ENCODE peak calls at places on chromosomes 13 and 19, in seven cellular contexts. I is Peyer's patch, N is body of pancreas, G is endothelial cell, H is AG04450, K is fibroblast of mammary gland, D is cardiac fibroblast. T is an unnamed sample.

GRCh38 chr19:54128796-54129616 is 8.6 kb upstream of the CNOT3 start:
- DNase-seq in I (no peak), N (no peak), K (no peak), H (no peak), D (no peak), G (no peak), T (no peak)

GRCh38 chr13:50575138-50575537 is 268.4 kb downstream of the DLEU7 start:
- DNase-seq in I (no peak), D (no peak), H (no peak), N (no peak), K (no peak), G (no peak), T (no peak)

GRCh38 chr13:73981595-73981994 is 152.6 kb downstream of the KLF12 start:
- DNase-seq in H (no peak), N (no peak), K (peak; percentile 11), I (no peak), G (no peak), D (peak; percentile 5), T (no peak)

GRCh38 chr13:52850396-52851152 is 2.1 kb upstream of the PCDH8 start:
- DNase-seq in I (peak; percentile 75), D (peak; percentile 61), G (peak; percentile 91), K (peak; percentile 34), H (no peak), N (peak; percentile 72), T (peak; percentile 88)

GRCh38 chr13:109215377-109215776 is 571.0 kb downstream of the IRS2 start:
- DNase-seq in H (no peak), G (no peak), K (no peak), I (no peak), D (no peak), N (no peak), T (no peak)

GRCh38 chr13:40480915-40481525 is 185.4 kb downstream of the FOXO1 start:
- DNase-seq in I (no peak), K (no peak), G (no peak), N (no peak), H (no peak), D (no peak), T (no peak)

GRCh38 chr19:18421371-18421959 is 2.3 kb downstream of the SSBP4 start:
- DNase-seq in N (no peak), I (no peak), H (no peak), G (no peak), K (no peak), D (no peak), T (no peak)

GRCh38 chr13:33740134-33740538 is 77.8 kb upstream of the RFC3 start:
- DNase-seq in N (no peak), K (peak; percentile 86), I (no peak), G (no peak), H (no peak), D (peak; percentile 85), T (no peak)

GRCh38 chr13:50993908-50994307 is 84.3 kb downstream of the RNASEH2B start:
- DNase-seq in K (peak; percentile 75), N (no peak), H (no peak), G (no peak), I (no peak), D (peak; percentile 87), T (no peak)

GRCh38 chr19:35119578-35119977 is 4.0 kb downstream of the FXYD3 start:
- DNase-seq in G (no peak), N (no peak), H (no peak), I (no peak), K (no peak), D (no peak), T (no peak)

GRCh38 chr13:79128158-79128557 is 277.9 kb downstream of the RBM26 start:
- DNase-seq in N (no peak), G (no peak), I (no peak), H (no peak), K (peak; percentile 60), D (peak; percentile 67), T (no peak)

GRCh38 chr13:49893591-49893990 is 42.5 kb downstream of the SPRYD7 start:
- DNase-seq in N (no peak), H (no peak), D (no peak), G (no peak), I (no peak), K (no peak), T (no peak)

GRCh38 chr13:31797154-31797775 is 57.9 kb downstream of the RXFP2 start:
- DNase-seq in D (peak; percentile 71), I (no peak), K (peak; percentile 75), N (no peak), G (no peak), H (peak; percentile 2), T (no peak)

GRCh38 chr13:109131698-109132257 is 502.4 kb downstream of the MYO16 start:
- DNase-seq in G (no peak), N (peak; percentile 12), H (no peak), K (no peak), I (no peak), D (peak; percentile 40), T (no peak)

GRCh38 chr13:85498774-85499173 is 300.4 kb downstream of the SLITRK6 start:
- DNase-seq in H (no peak), K (no peak), I (no peak), G (no peak), N (no peak), D (no peak), T (no peak)

GRCh38 chr13:22927008-22927393 is 253.8 kb upstream of the SGCG start:
- DNase-seq in D (no peak), G (no peak), I (no peak), H (no peak), K (no peak), N (no peak), T (peak; percentile 34)

GRCh38 chr19:31254611-31255010 is 94.6 kb downstream of the TSHZ3 start:
- DNase-seq in G (no peak), I (no peak), H (no peak), N (no peak), K (no peak), D (no peak), T (no peak)

GRCh38 chr13:79501538-79502232 is 20.7 kb downstream of the NDFIP2 start:
- DNase-seq in D (no peak), H (no peak), K (peak; percentile 38), N (no peak), I (no peak), G (no peak), T (no peak)

GRCh38 chr13:99955747-99956472 is 15.7 kb downstream of the ZIC5 start:
- DNase-seq in N (no peak), H (no peak), G (peak; percentile 64), K (peak; percentile 43), I (no peak), D (peak; percentile 25), T (no peak)
- TF ChIP-seq CTCF in N (no peak), H (no peak), G (no peak), K (no peak), I (no peak), D (no peak), T (no peak)

GRCh38 chr19:22612316-22612715 is 21.8 kb upstream of the ZNF492 start:
- DNase-seq in G (no peak), H (no peak), K (no peak), I (no peak), N (no peak), D (no peak), T (peak; percentile 1)

GRCh38 chr19:22608441-22608840 is 25.7 kb upstream of the ZNF492 start:
- DNase-seq in D (no peak), I (no peak), H (no peak), N (no peak), G (no peak), K (no peak), T (peak; percentile 6)

GRCh38 chr19:22609630-22610029 is 24.5 kb upstream of the ZNF492 start:
- DNase-seq in K (no peak), I (no peak), D (no peak), N (no peak), G (no peak), H (no peak), T (peak; percentile 4)

GRCh38 chr19:22607653-22608430 is 26.3 kb upstream of the ZNF492 start:
- DNase-seq in D (no peak), K (no peak), H (no peak), G (no peak), I (no peak), N (no peak), T (peak; percentile 4)

DNA sequence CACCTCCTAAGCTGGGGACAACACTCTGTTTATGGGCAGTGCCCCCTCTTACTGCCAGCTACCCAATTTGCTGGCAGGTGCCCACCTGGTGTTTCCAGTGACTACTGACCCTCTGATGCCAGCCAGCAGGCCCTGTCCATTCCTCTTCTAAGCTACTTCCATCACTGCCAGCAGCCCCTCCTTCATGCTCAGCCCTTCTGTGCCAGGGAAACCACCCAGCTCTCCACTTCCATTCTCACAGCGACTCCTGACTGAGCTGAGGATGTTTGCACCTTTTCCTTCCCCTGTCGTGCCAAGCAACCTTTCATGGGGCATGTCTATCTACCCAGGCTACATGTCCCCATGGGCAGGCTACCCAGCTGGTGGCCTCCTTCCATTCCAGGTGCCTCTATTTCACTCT is 24.0 kb upstream of the ZNF492 start:
- DNase-seq in K (no peak), G (no peak), H (no peak), N (no peak), D (no peak), I (no peak), T (no peak)
- TF ChIP-seq CTCF in K (no peak), G (no peak), H (no peak), N (no peak), D (no peak), I (no peak), T (no peak)

GRCh38 chr19:55640043-55640576 is 692 bp upstream of the ZNF580 start:
- DNase-seq in I (peak; percentile 77), D (peak; percentile 77), N (peak; percentile 63), K (peak; percentile 73), G (no peak), H (no peak), T (peak; percentile 61)
- TF ChIP-seq CTCF in I (peak; percentile 57), D (peak; percentile 25), N (peak; percentile 45), K (peak; percentile 28), G (no peak), H (peak; percentile 41), T (peak; percentile 43)

GRCh38 chr19:2221918-2222317 is 14.2 kb downstream of the PLEKHJ1 start:
- DNase-seq in G (peak; percentile 40), K (no peak), D (no peak), I (no peak), H (no peak), N (no peak), T (no peak)
- TF ChIP-seq CTCF in G (no peak), K (peak; percentile 28), D (peak; percentile 9), I (no peak), H (peak; percentile 28), N (no peak), T (no peak)

DNA sequence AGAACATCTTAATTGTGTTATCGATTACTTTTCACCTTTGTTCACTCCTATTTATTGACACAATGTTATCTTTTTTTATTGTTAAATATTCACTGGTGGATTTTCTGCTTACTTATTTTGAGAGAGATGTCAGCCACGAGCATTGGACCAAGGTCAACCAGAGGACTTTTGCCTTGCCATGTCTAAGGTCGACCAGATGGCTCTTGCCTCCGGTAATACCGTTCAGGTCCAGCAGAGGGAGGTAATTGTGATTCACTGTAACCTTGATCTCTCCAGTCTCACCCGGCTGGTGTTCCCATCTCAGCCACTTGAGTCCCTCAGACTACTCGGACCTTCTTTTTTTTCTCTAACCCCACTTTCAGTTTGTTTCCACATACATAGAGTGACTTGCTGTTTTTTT is 1438.1 kb downstream of the UQCRFS1 start:
- DNase-seq in I (no peak), H (no peak), D (no peak), G (no peak), K (peak; percentile 18), N (no peak), T (no peak)
- TF ChIP-seq CTCF in I (no peak), H (peak; percentile 23), D (peak; percentile 52), G (peak; percentile 44), K (peak; percentile 41), N (no peak), T (no peak)

T was measured in testis.